ENCODE peak calls at places on chromosomes 4 and X, in ten cellular contexts. Q is amniotic epithelial cell; K is stimulated activated CD8-positive, alpha-beta memory T cell treated with anti-CD3 and anti-CD28 coated beads, Interleukin-2, amount 100 ng/mL, for 48 hours; V is adipocyte; I is type B pancreatic cell; X is activated effector memory CD4-positive, alpha-beta T cell treated with Interleukin-2 at 50 U/mL for 16 hours; Z is lung; D is RWPE1; J is RWPE2; B is effector CD4-positive, alpha-beta T cell. M is an unnamed sample.

GRCh38 chrX:155819966-155820491 is 61.1 kb upstream of the VAMP7 start:
- DNase-seq in Q (peak), K (peak), V (peak), I (no peak), X (peak), Z (peak), D (peak), J (no peak), B (peak), M (no peak)

GRCh38 chr4:16123356-16124084 is 39.7 kb upstream of the PROM1 start:
- DNase-seq in Q (no peak), K (no peak), V (no peak), I (no peak), X (no peak), Z (no peak), D (no peak), J (no peak), B (no peak), M (no peak)

GRCh38 chr4:115187136-115187535 is 73.7 kb upstream of the NDST4 start:
- DNase-seq in Q (no peak), K (no peak), V (peak), I (no peak), X (no peak), Z (no peak), D (no peak), J (no peak), B (no peak), M (no peak)

GRCh38 chr4:109472343-109472761 is 38.7 kb downstream of the SEC24B start:
- DNase-seq in Q (peak), K (no peak), V (peak), I (no peak), X (no peak), Z (no peak), D (peak), J (no peak), B (no peak), M (no peak)

GRCh38 chrX:103356897-103357296 is 591 bp downstream of the TCEAL9 start:
- DNase-seq in Q (no peak), K (no peak), V (peak), I (no peak), X (no peak), Z (no peak), D (no peak), J (no peak), B (no peak), M (no peak)

GRCh38 chr4:92182736-92183407 is 120.9 kb upstream of the GRID2 start:
- DNase-seq in Q (no peak), K (no peak), V (no peak), I (no peak), X (no peak), Z (no peak), D (no peak), J (peak), B (no peak), M (no peak)

GRCh38 chrX:21412029-21412428 is 37.8 kb downstream of the CNKSR2 start:
- DNase-seq in Q (peak), K (no peak), V (no peak), I (no peak), X (no peak), Z (no peak), D (no peak), J (no peak), B (no peak), M (no peak)

GRCh38 chr4:44422912-44423311 is 25.7 kb downstream of the KCTD8 start:
- DNase-seq in Q (no peak), K (no peak), V (no peak), I (no peak), X (no peak), Z (no peak), D (no peak), J (no peak), B (no peak), M (no peak)

GRCh38 chr4:8212606-8213005 is 13.5 kb downstream of the SH3TC1 start:
- DNase-seq in Q (no peak), K (no peak), V (no peak), I (no peak), X (no peak), Z (no peak), D (no peak), J (no peak), B (no peak), M (no peak)

GRCh38 chr4:53015681-53016080 is 153.6 kb downstream of the RASL11B start:
- DNase-seq in Q (peak), K (peak), V (peak), I (no peak), X (no peak), Z (no peak), D (no peak), J (no peak), B (no peak), M (no peak)

GRCh38 chrX:129984196-129984962 is 1.9 kb downstream of the BCORL1 start:
- DNase-seq in Q (no peak), K (no peak), V (peak), I (peak), X (no peak), Z (no peak), D (no peak), J (no peak), B (peak), M (no peak)

GRCh38 chr4:42341518-42342026 is 55.7 kb upstream of the SHISA3 start:
- DNase-seq in Q (no peak), K (no peak), V (no peak), I (no peak), X (no peak), Z (no peak), D (no peak), J (no peak), B (no peak), M (no peak)

GRCh38 chr4:7005571-7005970 is 37.6 kb upstream of the TADA2B start:
- DNase-seq in Q (no peak), K (no peak), V (no peak), I (no peak), X (no peak), Z (no peak), D (no peak), J (no peak), B (no peak), M (no peak)

GRCh38 chr4:137226900-137227299 is 305.4 kb downstream of the PCDH18 start:
- DNase-seq in Q (peak), K (no peak), V (peak), I (no peak), X (no peak), Z (no peak), D (peak), J (no peak), B (no peak), M (no peak)

GRCh38 chr4:41281038-41281634 is 24.4 kb downstream of the UCHL1 start:
- DNase-seq in Q (peak), K (no peak), V (peak), I (no peak), X (no peak), Z (peak), D (peak), J (no peak), B (no peak), M (no peak)

GRCh38 chrX:63330681-63331080 is 20.5 kb downstream of the SPIN4 start:
- DNase-seq in Q (peak), K (no peak), V (no peak), I (no peak), X (no peak), Z (no peak), D (peak), J (peak), B (no peak), M (no peak)

GRCh38 chr4:81136161-81136910 is 78.7 kb downstream of the PRKG2 start:
- DNase-seq in Q (no peak), K (no peak), V (peak), I (no peak), X (no peak), Z (no peak), D (peak), J (no peak), B (no peak), M (no peak)

GRCh38 chr4:52957220-52957686 is 95.1 kb downstream of the RASL11B start:
- DNase-seq in Q (peak), K (no peak), V (no peak), I (no peak), X (no peak), Z (no peak), D (no peak), J (no peak), B (no peak), M (no peak)

GRCh38 chr4:74675673-74676279 is 118.5 kb downstream of the BTC start:
- DNase-seq in Q (peak), K (no peak), V (peak), I (no peak), X (no peak), Z (no peak), D (peak), J (no peak), B (no peak), M (no peak)

GRCh38 chr4:7358100-7358735 is 76.5 kb downstream of the PSAPL1 start:
- DNase-seq in Q (peak), K (no peak), V (peak), I (no peak), X (no peak), Z (peak), D (peak), J (no peak), B (no peak), M (no peak)

GRCh38 chr4:77236806-77237205 is 79.8 kb downstream of the CCNG2 start:
- DNase-seq in Q (no peak), K (no peak), V (no peak), I (no peak), X (no peak), Z (no peak), D (no peak), J (no peak), B (no peak), M (no peak)

GRCh38 chrX:1534321-1535168 is 2.4 kb downstream of the P2RY8 start:
- DNase-seq in Q (no peak), K (peak), V (no peak), I (peak), X (peak), Z (no peak), D (no peak), J (no peak), B (peak), M (no peak)

GRCh38 chrX:22689290-22689689 is 310.5 kb upstream of the DDX53 start:
- DNase-seq in Q (no peak), K (no peak), V (no peak), I (no peak), X (no peak), Z (no peak), D (no peak), J (no peak), B (no peak), M (no peak)

GRCh38 chrX:100673397-100673953 is 29.5 kb downstream of the SRPX2 start:
- DNase-seq in Q (peak), K (no peak), V (peak), I (no peak), X (no peak), Z (no peak), D (no peak), J (no peak), B (no peak), M (no peak)

GRCh38 chr4:3707423-3708102 is 58.6 kb upstream of the ADRA2C start:
- DNase-seq in Q (no peak), K (no peak), V (no peak), I (no peak), X (no peak), Z (no peak), D (no peak), J (peak), B (no peak), M (no peak)

GRCh38 chrX:24231169-24231568 is 81.6 kb downstream of the ZFX start:
- DNase-seq in Q (peak), K (no peak), V (peak), I (no peak), X (no peak), Z (no peak), D (peak), J (no peak), B (no peak), M (no peak)

GRCh38 chr4:705278-706082 is at the start of gene PCGF3:
- DNase-seq in Q (peak), K (peak), V (peak), I (peak), X (peak), Z (peak), D (peak), J (peak), B (peak), M (peak)

GRCh38 chrX:19638968-19639539 is 123.7 kb upstream of the MAP3K15 start:
- DNase-seq in Q (no peak), K (no peak), V (no peak), I (no peak), X (no peak), Z (no peak), D (no peak), J (no peak), B (no peak), M (no peak)

GRCh38 chrX:132482632-132483031 is 6.2 kb downstream of the MBNL3 start:
- DNase-seq in Q (no peak), K (no peak), V (no peak), I (no peak), X (no peak), Z (no peak), D (no peak), J (no peak), B (no peak), M (no peak)

GRCh38 chr4:8427761-8428287 is 12.7 kb downstream of the ACOX3 start:
- DNase-seq in Q (peak), K (no peak), V (peak), I (no peak), X (no peak), Z (peak), D (no peak), J (no peak), B (no peak), M (no peak)

GRCh38 chrX:39125834-39126233 is 324.6 kb downstream of the MID1IP1 start:
- DNase-seq in Q (no peak), K (no peak), V (no peak), I (no peak), X (no peak), Z (no peak), D (no peak), J (no peak), B (no peak), M (no peak)

GRCh38 chr4:92305878-92306520 is 2.2 kb downstream of the GRID2 start:
- DNase-seq in Q (no peak), K (no peak), V (no peak), I (no peak), X (no peak), Z (no peak), D (no peak), J (no peak), B (no peak), M (no peak)

GRCh38 chr4:188002751-188003150 is 7.2 kb downstream of the ZFP42 start:
- DNase-seq in Q (no peak), K (no peak), V (no peak), I (no peak), X (no peak), Z (no peak), D (peak), J (no peak), B (no peak), M (no peak)

GRCh38 chr4:150069361-150069760 is 8.9 kb upstream of the DCLK2 start:
- DNase-seq in Q (no peak), K (no peak), V (peak), I (no peak), X (no peak), Z (no peak), D (no peak), J (no peak), B (no peak), M (no peak)

GRCh38 chrX:100931218-100931924 is 2.7 kb upstream of the XKRX start:
- DNase-seq in Q (no peak), K (no peak), V (no peak), I (no peak), X (no peak), Z (no peak), D (no peak), J (no peak), B (no peak), M (no peak)

GRCh38 chr4:78779280-78779679 is 3.1 kb downstream of the BMP2K start:
- DNase-seq in Q (no peak), K (no peak), V (peak), I (no peak), X (no peak), Z (no peak), D (no peak), J (no peak), B (no peak), M (no peak)

M was measured in cortex of kidney.